ENCODE peak calls at places on chromosomes 13 and 19, in seven cellular contexts. D, Z, V, J, M, Q and L are unnamed samples.

GRCh38 chr13:41222259-41222852 is 28.0 kb upstream of the KBTBD7 start:
- DNase-seq in D (peak), Z (no peak), V (peak), J (peak), M (peak), Q (no peak), L (peak)

GRCh38 chr19:41409288-41409687 is 11.7 kb downstream of the BCKDHA start:
- DNase-seq in D (peak), Z (no peak), V (peak), J (no peak), M (no peak), Q (no peak), L (no peak)

GRCh38 chr13:46355088-46355468 is 32.0 kb downstream of the RUBCNL start:
- DNase-seq in D (no peak), Z (no peak), V (no peak), J (no peak), M (peak), Q (no peak), L (no peak)

GRCh38 chr13:21075303-21076264 is 14.2 kb upstream of the LATS2 start:
- DNase-seq in D (peak), Z (no peak), V (no peak), J (no peak), M (peak), Q (no peak), L (no peak)

GRCh38 chr13:22086593-22086992 is 415.7 kb downstream of the FGF9 start:
- DNase-seq in D (no peak), Z (no peak), V (no peak), J (no peak), M (no peak), Q (no peak), L (no peak)

GRCh38 chr13:33348366-33348765 is 62.8 kb upstream of the STARD13 start:
- DNase-seq in D (no peak), Z (no peak), V (no peak), J (no peak), M (peak), Q (no peak), L (no peak)

GRCh38 chr13:85314686-85315085 is 484.5 kb downstream of the SLITRK6 start:
- DNase-seq in D (no peak), Z (no peak), V (no peak), J (no peak), M (no peak), Q (no peak), L (peak)

GRCh38 chr13:19958119-19959111 is at the start of gene ZMYM2:
- DNase-seq in D (peak), Z (peak), V (peak), J (peak), M (peak), Q (peak), L (peak)

GRCh38 chr13:101623469-101624209 is 171.2 kb downstream of the ITGBL1 start:
- DNase-seq in D (no peak), Z (no peak), V (no peak), J (no peak), M (peak), Q (no peak), L (no peak)